ENCODE peak calls at places on chromosomes 5 and 9, in six cellular contexts. Q is CD8-positive, alpha-beta memory T cell; A is DMS 273 treated with DMSO at 0.1 percent for 48 hours; C is H54; I is effector CD4-positive, alpha-beta T cell; Z is HTR-8/SVneo. M is an unnamed sample.
A peak's percentile ranks its signal among the peaks of the same experiment; 100 is the strongest.

GRCh38 chr9:29830815-29831214 is 2257.5 kb upstream of the C9orf72 start:
- DNase-seq in A (peak; percentile 1), Z (no peak), C (peak; percentile 2), Q (no peak), I (no peak), M (peak; percentile 68)

GRCh38 chr9:132181796-132182521 is 20.1 kb downstream of the NTNG2 start:
- DNase-seq in A (no peak), Z (no peak), C (no peak), Q (no peak), I (no peak), M (no peak)

GRCh38 chr5:59620535-59621212 is 272.9 kb downstream of the PDE4D start:
- DNase-seq in Q (no peak), I (no peak), Z (no peak), C (no peak), A (no peak), M (no peak)

GRCh38 chr5:129460121-129460950 is at the start of gene ADAMTS19:
- DNase-seq in I (no peak), Z (peak; percentile 31), C (no peak), A (no peak), Q (no peak), M (peak; percentile 59)

GRCh38 chr5:82749453-82749852 is 327.7 kb downstream of the TMEM167A start:
- DNase-seq in Z (no peak), Q (no peak), A (no peak), C (no peak), I (no peak), M (no peak)

GRCh38 chr5:168468836-168469235 is 17.4 kb upstream of the RARS1 start:
- DNase-seq in C (no peak), A (no peak), Z (peak; percentile 14), Q (no peak), I (no peak), M (no peak)

GRCh38 chr9:111925017-111925770 is 28.6 kb downstream of the UGCG start:
- DNase-seq in C (no peak), Z (no peak), Q (no peak), A (no peak), I (no peak), M (no peak)

GRCh38 chr5:140228364-140228837 is 53.4 kb downstream of the CYSTM1 start:
- DNase-seq in A (no peak), Z (no peak), C (no peak), I (no peak), Q (no peak), M (no peak)

GRCh38 chr5:141558150-141558549 is 60.6 kb downstream of the DIAPH1 start:
- DNase-seq in Z (no peak), C (no peak), Q (peak; percentile 4), I (no peak), A (no peak), M (peak; percentile 45)

GRCh38 chr9:21831841-21832509 is 29.5 kb downstream of the MTAP start:
- DNase-seq in A (no peak), C (no peak), Z (peak; percentile 32), Q (no peak), I (no peak), M (no peak)

GRCh38 chr9:128912270-128912853 is 8.4 kb upstream of the PHYHD1 start:
- DNase-seq in C (peak; percentile 95), A (no peak), I (no peak), Z (peak; percentile 66), Q (no peak), M (no peak)

GRCh38 chr5:142426676-142427364 is 102.0 kb upstream of the SPRY4 start:
- DNase-seq in C (no peak), Q (no peak), I (no peak), A (no peak), Z (no peak), M (no peak)

GRCh38 chr5:138966236-138966985 is 91.3 kb upstream of the LRRTM2 start:
- DNase-seq in I (no peak), C (no peak), Q (no peak), A (no peak), Z (no peak), M (no peak)

GRCh38 chr5:39598641-39599248 is 174.0 kb upstream of the DAB2 start:
- DNase-seq in Q (no peak), C (no peak), I (no peak), A (no peak), Z (no peak), M (no peak)

GRCh38 chr5:90015584-90016018 is 394.0 kb downstream of the CETN3 start:
- DNase-seq in C (no peak), A (no peak), Z (peak; percentile 4), I (no peak), Q (no peak), M (peak; percentile 19)

GRCh38 chr9:130701059-130702022 is 7.8 kb downstream of the EXOSC2 start:
- DNase-seq in I (peak; percentile 66), Z (peak; percentile 60), A (no peak), C (no peak), Q (peak; percentile 52), M (peak; percentile 49)

GRCh38 chr9:33165263-33166151 is 1.6 kb downstream of the B4GALT1 start:
- DNase-seq in I (peak; percentile 34), C (no peak), A (no peak), Q (peak; percentile 47), Z (no peak), M (peak; percentile 4)